ENCODE peak calls at places on chromosomes 2 and 18, in seven cellular contexts. K is activated CD4-positive, alpha-beta T cell treated with anti-CD3 and anti-CD28 coated beads, Interleukin-2, amount 50 U/mL, for 24 hours; I is T47D; Z is NCI-H748 treated with DMSO at 0.1 percent for 48 hours; Q is hippocampal formation; O is amniotic stem cell; J is LoVo. D is an unnamed sample.

GRCh38 chr2:240405654-240406313 is 29.7 kb upstream of the GPC1 start:
- DNase-seq in K (no peak), I (no peak), Z (no peak), Q (no peak), O (no peak), J (no peak), D (no peak)

GRCh38 chr2:162928356-162928755 is 89.8 kb upstream of the KCNH7 start:
- DNase-seq in K (no peak), I (no peak), Z (no peak), Q (no peak), O (no peak), J (no peak), D (peak)

GRCh38 chr18:56423626-56424025 is 214.8 kb downstream of the TXNL1 start:
- DNase-seq in K (no peak), I (no peak), Z (no peak), Q (no peak), O (no peak), J (no peak), D (no peak)

GRCh38 chr2:152525277-152525838 is 190.4 kb downstream of the FMNL2 start:
- DNase-seq in K (no peak), I (no peak), Z (no peak), Q (peak), O (no peak), J (peak), D (peak)

GRCh38 chr2:44940612-44941464 is 664 bp upstream of the SIX3 start:
- DNase-seq in K (no peak), I (no peak), Z (no peak), Q (no peak), O (no peak), J (no peak), D (no peak)

GRCh38 chr18:45197526-45197970 is 417.7 kb upstream of the SLC14A2 start:
- DNase-seq in K (no peak), I (no peak), Z (no peak), Q (no peak), O (no peak), J (no peak), D (peak)

GRCh38 chr2:233489666-233490065 is 76.9 kb downstream of the USP40 start:
- DNase-seq in K (no peak), I (no peak), Z (no peak), Q (peak), O (no peak), J (no peak), D (peak)

GRCh38 chr2:174248187-174248997 is at the start of gene OLA1:
- DNase-seq in K (peak), I (peak), Z (peak), Q (peak), O (peak), J (peak), D (peak)

GRCh38 chr2:113858764-113859163 is 31.1 kb upstream of the ACTR3 start:
- DNase-seq in K (no peak), I (no peak), Z (no peak), Q (no peak), O (peak), J (peak), D (peak)

GRCh38 chr2:43268066-43268971 is 41.9 kb upstream of the ZFP36L2 start:
- DNase-seq in K (no peak), I (no peak), Z (no peak), Q (no peak), O (no peak), J (no peak), D (peak)

D was measured in epithelial cell of esophagus.